ENCODE peak calls at places on chromosome 5, in eight cellular contexts. E is HEK293T, F is fibroblast of lung, X is left ventricle myocardium inferior, C is HTR-8/SVneo, J is GM06990, T is breast epithelium, P is D341Med. M is an unnamed sample.

GRCh38 chr5:137078171-137078665 is 420.9 kb downstream of the SPOCK1 start:
- DNase-seq in E (no peak), F (no peak), X (no peak), C (peak), J (no peak), T (no peak), P (no peak), M (peak)

GRCh38 chr5:168853972-168854371 is 274.8 kb upstream of the PANK3 start:
- DNase-seq in E (no peak), F (no peak), X (no peak), C (no peak), J (no peak), T (no peak), P (no peak), M (no peak)

GRCh38 chr5:128736567-128736966 is 198.5 kb upstream of the FBN2 start:
- DNase-seq in E (no peak), F (peak), X (peak), C (no peak), J (no peak), T (no peak), P (no peak), M (peak)

GRCh38 chr5:389197-389821 is 53.7 kb upstream of the EXOC3 start:
- DNase-seq in E (no peak), F (no peak), X (no peak), C (no peak), J (no peak), T (no peak), P (peak), M (no peak)

GRCh38 chr5:57642066-57642465 is 159.5 kb upstream of the ACTBL2 start:
- DNase-seq in E (no peak), F (no peak), X (no peak), C (no peak), J (no peak), T (no peak), P (no peak), M (no peak)

GRCh38 chr5:91135475-91136248 is 247.5 kb downstream of the ARRDC3 start:
- DNase-seq in E (no peak), F (no peak), X (no peak), C (no peak), J (no peak), T (no peak), P (no peak), M (no peak)

GRCh38 chr5:156094001-156094400 is 233.0 kb upstream of the SGCD start:
- DNase-seq in E (peak), F (no peak), X (no peak), C (no peak), J (no peak), T (no peak), P (no peak), M (peak)

GRCh38 chr5:143682788-143683419 is 129.1 kb upstream of the HMHB1 start:
- DNase-seq in E (no peak), F (no peak), X (no peak), C (no peak), J (no peak), T (no peak), P (peak), M (no peak)

GRCh38 chr5:92222449-92222848 is 839.3 kb upstream of the ARRDC3 start:
- DNase-seq in E (no peak), F (peak), X (no peak), C (no peak), J (no peak), T (no peak), P (peak), M (peak)

GRCh38 chr5:149062371-149063016 is 368 bp downstream of the SH3TC2 start:
- DNase-seq in E (no peak), F (peak), X (no peak), C (peak), J (no peak), T (no peak), P (no peak), M (peak)

GRCh38 chr5:150448960-150449490 is 514 bp downstream of the RPS14 start:
- DNase-seq in E (no peak), F (no peak), X (no peak), C (no peak), J (no peak), T (no peak), P (no peak), M (no peak)

GRCh38 chr5:172841258-172841657 is 7.2 kb downstream of the ERGIC1 start:
- DNase-seq in E (no peak), F (no peak), X (no peak), C (no peak), J (no peak), T (no peak), P (peak), M (no peak)

GRCh38 chr5:73796164-73797141 is 170.5 kb downstream of the ARHGEF28 start:
- DNase-seq in E (no peak), F (peak), X (peak), C (peak), J (peak), T (no peak), P (no peak), M (peak)

GRCh38 chr5:53479045-53479655 is 1.3 kb upstream of the FST start:
- DNase-seq in E (no peak), F (no peak), X (no peak), C (peak), J (no peak), T (no peak), P (no peak), M (no peak)

GRCh38 chr5:150759334-150759583 is 442 bp upstream of the DCTN4 start:
- DNase-seq in E (no peak), F (no peak), X (no peak), C (no peak), J (no peak), T (no peak), P (no peak), M (no peak)

GRCh38 chr5:126044111-126044668 is 379.0 kb upstream of the GRAMD2B start:
- DNase-seq in E (peak), F (peak), X (no peak), C (peak), J (no peak), T (no peak), P (no peak), M (peak)

GRCh38 chr5:67799732-67800234 is 415.8 kb upstream of the PIK3R1 start:
- DNase-seq in E (no peak), F (peak), X (no peak), C (no peak), J (no peak), T (no peak), P (no peak), M (no peak)

GRCh38 chr5:36177715-36178556 is 26.0 kb downstream of the SKP2 start:
- DNase-seq in E (peak), F (peak), X (no peak), C (peak), J (no peak), T (no peak), P (peak), M (peak)